ENCODE peak calls at places on chromosomes 16 and 17, in five cellular contexts. Y is astrocyte of the cerebellum, A is NB4, J is skeletal muscle cell, O is foreskin fibroblast. U is an unnamed sample.

GRCh38 chr17:75892556-75893224 is 4.1 kb downstream of the TRIM65 start:
- DNase-seq in J (no peak), O (no peak), A (no peak), Y (no peak), U (no peak)

GRCh38 chr16:53055603-53056527 is 1.1 kb downstream of the CHD9 start:
- DNase-seq in J (peak; percentile 41), Y (peak; percentile 43), A (peak; percentile 59), O (peak; percentile 59), U (no peak)

GRCh38 chr16:19883296-19883951 is 1.2 kb downstream of the GPRC5B start:
- DNase-seq in O (no peak), J (no peak), Y (peak; percentile 24), A (peak; percentile 22), U (no peak)

GRCh38 chr17:21001813-21002221 is 41.0 kb downstream of the USP22 start:
- DNase-seq in A (no peak), O (no peak), Y (no peak), J (no peak), U (no peak)

GRCh38 chr16:29736764-29737163 is 9.0 kb downstream of the C16orf54 start:
- DNase-seq in Y (no peak), O (no peak), J (no peak), A (no peak), U (no peak)

GRCh38 chr17:1491406-1492248 is 859 bp downstream of the MYO1C start:
- DNase-seq in J (no peak), A (peak; percentile 44), O (peak; percentile 64), Y (no peak), U (no peak)

GRCh38 chr17:80647746-80648145 is 103.1 kb downstream of the RPTOR start:
- DNase-seq in Y (peak; percentile 84), J (peak; percentile 84), O (peak; percentile 88), A (no peak), U (no peak)

GRCh38 chr16:46845952-46846351 is 15.0 kb upstream of the C16orf87 start:
- DNase-seq in J (no peak), Y (no peak), A (no peak), O (no peak), U (no peak)

GRCh38 chr17:4587803-4588202 is 3.5 kb downstream of the SMTNL2 start:
- DNase-seq in J (no peak), A (no peak), O (no peak), Y (no peak), U (no peak)

GRCh38 chr17:16352838-16353701 is at the start of gene CENPV:
- DNase-seq in A (peak; percentile 75), O (peak; percentile 35), J (no peak), Y (no peak), U (peak; percentile 55)

U was measured in activated CD4-positive, alpha-beta T cell treated with anti-CD3 and anti-CD28 coated beads for 1 hour.